ENCODE peak calls at places on chromosomes 5 and 9, in four cellular contexts. One of them, this sample, is unnamed.

GRCh38 chr5:122846051-122846567 is 696 bp downstream of the SNX24 start:
- DNase-seq in endothelial cell of umbilical vein: no peak
- DNase-seq in GM23248: peak; percentile 83
- DNase-seq in GM23338: peak; percentile 23
- DNase-seq in this sample: no peak

GRCh38 chr9:33380390-33381094 is 21.8 kb downstream of the AQP7 start:
- DNase-seq in GM23338: peak; percentile 13
- DNase-seq in endothelial cell of umbilical vein: no peak
- DNase-seq in GM23248: no peak
- DNase-seq in this sample: no peak

GRCh38 chr5:82174128-82174918 is 103.8 kb downstream of the RPS23 start:
- DNase-seq in GM23338: peak; percentile 92
- DNase-seq in endothelial cell of umbilical vein: peak; percentile 62
- DNase-seq in GM23248: peak; percentile 82
- DNase-seq in this sample: peak; percentile 92

GRCh38 chr9:84955971-84956370 is 286.4 kb downstream of the NTRK2 start:
- DNase-seq in GM23248: peak; percentile 11
- DNase-seq in GM23338: no peak
- DNase-seq in endothelial cell of umbilical vein: no peak
- DNase-seq in this sample: no peak

GRCh38 chr9:21334603-21334968 is 618 bp downstream of the KLHL9 start:
- DNase-seq in GM23338: peak; percentile 16
- DNase-seq in GM23248: peak; percentile 49
- DNase-seq in endothelial cell of umbilical vein: no peak
- DNase-seq in this sample: no peak

GRCh38 chr9:35042081-35042604 is 30.3 kb downstream of the VCP start:
- DNase-seq in endothelial cell of umbilical vein: no peak
- DNase-seq in GM23248: peak; percentile 57
- DNase-seq in GM23338: no peak
- DNase-seq in this sample: no peak

GRCh38 chr9:105142406-105143092 is 101.9 kb upstream of the SLC44A1 start:
- DNase-seq in endothelial cell of umbilical vein: no peak
- DNase-seq in GM23338: no peak
- DNase-seq in GM23248: peak; percentile 81
- DNase-seq in this sample: no peak

GRCh38 chr5:54632131-54632551 is 114.6 kb downstream of the SNX18 start:
- DNase-seq in GM23338: no peak
- DNase-seq in endothelial cell of umbilical vein: no peak
- DNase-seq in GM23248: no peak
- DNase-seq in this sample: no peak

GRCh38 chr9:120344230-120344629 is 235.7 kb downstream of the CDK5RAP2 start:
- DNase-seq in GM23248: peak; percentile 84
- DNase-seq in endothelial cell of umbilical vein: no peak
- DNase-seq in GM23338: no peak
- DNase-seq in this sample: no peak

GRCh38 chr9:90802534-90802933 is 915 bp downstream of the SYK start:
- DNase-seq in endothelial cell of umbilical vein: no peak
- DNase-seq in GM23248: no peak
- DNase-seq in GM23338: no peak
- DNase-seq in this sample: peak; percentile 12

GRCh38 chr9:79408617-79409016 is 163.1 kb upstream of the TLE4 start:
- DNase-seq in GM23248: peak; percentile 54
- DNase-seq in endothelial cell of umbilical vein: no peak
- DNase-seq in GM23338: no peak
- DNase-seq in this sample: no peak

GRCh38 chr9:16100596-16101091 is 547.8 kb downstream of the CCDC171 start:
- DNase-seq in GM23248: no peak
- DNase-seq in GM23338: peak; percentile 18
- DNase-seq in endothelial cell of umbilical vein: no peak
- DNase-seq in this sample: no peak

GRCh38 chr9:98287383-98287782 is 31.9 kb upstream of the TBC1D2 start:
- DNase-seq in GM23248: no peak
- DNase-seq in GM23338: peak; percentile 72
- DNase-seq in endothelial cell of umbilical vein: no peak
- DNase-seq in this sample: no peak

GRCh38 chr5:168656633-168657032 is 77.5 kb upstream of the PANK3 start:
- DNase-seq in endothelial cell of umbilical vein: no peak
- DNase-seq in GM23248: peak; percentile 60
- DNase-seq in GM23338: no peak
- DNase-seq in this sample: no peak

GRCh38 chr9:366620-367019 is 152.0 kb downstream of the DOCK8 start:
- DNase-seq in GM23338: peak; percentile 62
- DNase-seq in GM23248: no peak
- DNase-seq in endothelial cell of umbilical vein: no peak
- DNase-seq in this sample: no peak

GRCh38 chr5:31811210-31811609 is 172.3 kb downstream of the PDZD2 start:
- DNase-seq in endothelial cell of umbilical vein: peak; percentile 8
- DNase-seq in GM23338: no peak
- DNase-seq in GM23248: peak; percentile 93
- DNase-seq in this sample: no peak

GRCh38 chr5:60386398-60386797 is 313.6 kb downstream of the DEPDC1B start:
- DNase-seq in GM23338: peak; percentile 12
- DNase-seq in endothelial cell of umbilical vein: no peak
- DNase-seq in GM23248: no peak
- DNase-seq in this sample: no peak

GRCh38 chr5:127650022-127650421 is 1.1 kb downstream of the CTXN3 start:
- DNase-seq in endothelial cell of umbilical vein: no peak
- DNase-seq in GM23248: no peak
- DNase-seq in GM23338: no peak
- DNase-seq in this sample: no peak

GRCh38 chr5:136028782-136029742 is at the start of gene TGFBI:
- DNase-seq in GM23248: peak; percentile 92
- DNase-seq in endothelial cell of umbilical vein: peak; percentile 47
- DNase-seq in GM23338: peak; percentile 92
- DNase-seq in this sample: no peak

GRCh38 chr5:168152660-168153059 is 138.8 kb upstream of the WWC1 start:
- DNase-seq in endothelial cell of umbilical vein: no peak
- DNase-seq in GM23338: no peak
- DNase-seq in GM23248: peak; percentile 56
- DNase-seq in this sample: peak; percentile 67

GRCh38 chr9:4837126-4837767 is 44.5 kb downstream of the RCL1 start:
- DNase-seq in endothelial cell of umbilical vein: no peak
- DNase-seq in GM23248: peak; percentile 38
- DNase-seq in GM23338: no peak
- DNase-seq in this sample: no peak

GRCh38 chr5:115556276-115556675 is 11.7 kb upstream of the FEM1C start:
- DNase-seq in GM23248: no peak
- DNase-seq in GM23338: no peak
- DNase-seq in endothelial cell of umbilical vein: no peak
- DNase-seq in this sample: no peak

GRCh38 chr5:115561176-115561575 is 16.6 kb upstream of the FEM1C start:
- DNase-seq in GM23338: no peak
- DNase-seq in GM23248: no peak
- DNase-seq in endothelial cell of umbilical vein: no peak
- DNase-seq in this sample: no peak

GRCh38 chr5:115559524-115559923 is 14.9 kb upstream of the FEM1C start:
- DNase-seq in GM23248: peak; percentile 85
- DNase-seq in GM23338: no peak
- DNase-seq in endothelial cell of umbilical vein: no peak
- DNase-seq in this sample: no peak

GRCh38 chr5:115557667-115558387 is 13.3 kb upstream of the FEM1C start:
- DNase-seq in GM23338: no peak
- DNase-seq in endothelial cell of umbilical vein: peak; percentile 74
- DNase-seq in GM23248: peak; percentile 13
- DNase-seq in this sample: no peak

DNA sequence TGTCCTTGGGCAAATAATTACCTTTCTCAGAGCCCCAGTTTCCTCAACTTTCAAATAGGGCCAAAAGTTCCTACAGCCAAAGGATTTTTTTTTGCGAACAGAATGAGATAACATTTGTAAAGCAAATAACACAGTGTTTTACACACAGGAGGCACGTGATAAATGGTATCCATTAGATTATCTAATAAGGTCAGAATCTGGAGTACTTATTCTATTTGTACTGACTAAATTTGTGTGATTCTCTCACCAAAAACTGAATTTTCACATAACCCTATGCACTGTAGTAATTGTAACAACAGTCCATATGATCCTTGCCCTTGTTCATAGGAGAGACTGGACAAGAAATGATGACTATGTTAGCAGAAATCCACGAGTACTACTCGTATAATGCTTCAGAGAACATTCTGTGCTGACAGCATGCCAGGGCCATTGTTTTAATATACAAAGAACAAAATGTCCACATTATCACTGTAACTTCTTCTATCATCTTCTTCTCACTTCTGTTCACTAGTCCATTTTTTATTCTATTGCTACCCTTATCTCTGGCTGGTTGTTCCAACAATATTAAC is 13.9 kb upstream of the FEM1C start:
- DNase-seq in GM23338: no peak
- DNase-seq in endothelial cell of umbilical vein: peak; percentile 52
- DNase-seq in GM23248: peak; percentile 24
- DNase-seq in this sample: no peak
- TF ChIP-seq EZH2 in GM23338: no peak
- TF ChIP-seq EZH2 in endothelial cell of umbilical vein: no peak
- TF ChIP-seq EZH2 in GM23248: no peak
- TF ChIP-seq EZH2 in this sample: no peak

GRCh38 chr5:148653840-148654781 is at the start of gene HTR4:
- DNase-seq in GM23248: no peak
- DNase-seq in endothelial cell of umbilical vein: no peak
- DNase-seq in GM23338: peak; percentile 44
- DNase-seq in this sample: no peak
- TF ChIP-seq EZH2 in GM23248: no peak
- TF ChIP-seq EZH2 in endothelial cell of umbilical vein: peak; percentile 64
- TF ChIP-seq EZH2 in GM23338: no peak
- TF ChIP-seq EZH2 in this sample: no peak

DNA sequence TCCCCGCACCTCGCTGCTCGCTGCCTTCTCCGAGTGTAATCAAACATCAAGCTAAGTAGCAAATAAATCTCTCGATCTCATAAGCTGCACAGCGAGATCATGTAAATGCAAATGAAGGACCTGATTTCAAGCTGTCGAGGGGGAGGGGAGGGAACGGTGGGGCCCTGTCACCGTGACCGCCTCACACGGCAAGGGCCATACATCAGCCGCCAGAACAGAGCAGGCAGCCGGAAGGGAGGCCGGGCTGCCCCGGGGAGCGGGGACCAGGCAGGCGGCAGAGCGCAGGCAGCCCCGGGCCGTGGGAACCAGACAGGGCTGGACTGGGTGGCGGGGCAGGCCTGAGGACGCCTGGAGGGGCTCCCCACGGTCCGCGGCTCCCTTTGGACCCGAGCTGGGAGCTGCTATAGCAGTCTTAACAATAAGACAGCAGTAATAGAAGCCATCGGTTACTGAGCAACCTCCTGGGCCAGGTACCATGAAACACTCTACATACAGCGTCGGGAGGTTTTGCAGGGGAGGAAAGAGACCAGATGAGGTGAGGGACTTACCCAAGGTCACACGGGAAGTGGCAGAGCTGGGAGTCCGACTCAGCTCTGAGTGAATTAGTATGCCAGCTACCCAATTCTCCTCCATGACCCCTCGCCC is 76.8 kb downstream of the CFAP77 start:
- DNase-seq in GM23248: no peak
- DNase-seq in GM23338: no peak
- DNase-seq in endothelial cell of umbilical vein: no peak
- DNase-seq in this sample: no peak
- TF ChIP-seq EZH2 in GM23248: no peak
- TF ChIP-seq EZH2 in GM23338: no peak
- TF ChIP-seq EZH2 in endothelial cell of umbilical vein: no peak
- TF ChIP-seq EZH2 in this sample: no peak

GRCh38 chr5:3778000-3778570 is 182.5 kb downstream of the IRX1 start:
- DNase-seq in GM23338: no peak
- DNase-seq in endothelial cell of umbilical vein: no peak
- DNase-seq in GM23248: no peak
- DNase-seq in this sample: no peak
- TF ChIP-seq EZH2 in GM23338: no peak
- TF ChIP-seq EZH2 in endothelial cell of umbilical vein: no peak
- TF ChIP-seq EZH2 in GM23248: no peak
- TF ChIP-seq EZH2 in this sample: no peak

GRCh38 chr5:33937700-33938506 is 1.7 kb downstream of the RXFP3 start:
- DNase-seq in GM23338: peak; percentile 37
- DNase-seq in endothelial cell of umbilical vein: no peak
- DNase-seq in GM23248: no peak
- DNase-seq in this sample: no peak
- TF ChIP-seq EZH2 in GM23338: no peak
- TF ChIP-seq EZH2 in endothelial cell of umbilical vein: no peak
- TF ChIP-seq EZH2 in GM23248: no peak
- TF ChIP-seq EZH2 in this sample: no peak

DNA sequence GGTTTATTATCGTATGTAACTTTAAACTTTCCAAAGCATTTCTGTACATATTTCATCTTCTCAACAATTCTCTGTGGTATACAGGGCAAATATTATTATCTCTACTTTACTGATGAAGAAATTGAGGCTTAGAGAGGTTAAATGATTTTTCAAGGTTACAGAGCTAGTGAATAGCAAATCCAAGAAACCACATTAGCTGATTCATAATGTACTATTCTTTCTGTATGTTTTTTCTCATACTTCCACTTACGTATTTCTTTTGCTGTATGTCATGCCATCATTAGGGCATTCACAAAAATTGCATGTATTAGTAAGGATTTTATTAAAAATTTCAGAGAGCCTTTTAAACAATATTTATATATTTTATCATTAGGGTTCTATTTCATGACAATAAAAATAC is 372.4 kb upstream of the DMAC1 start:
- DNase-seq in endothelial cell of umbilical vein: no peak
- DNase-seq in GM23248: no peak
- DNase-seq in GM23338: no peak
- DNase-seq in this sample: no peak
- TF ChIP-seq EZH2 in endothelial cell of umbilical vein: no peak
- TF ChIP-seq EZH2 in GM23248: no peak
- TF ChIP-seq EZH2 in GM23338: no peak
- TF ChIP-seq EZH2 in this sample: no peak